ENCODE peak calls at places on chromosomes 6 and 20, in five cellular contexts. K is GM12878, I is SK-N-SH, N is HepG2, E is K562. A is an unnamed sample.

GRCh38 chr6:55578537-55579363 is at the start of gene HMGCLL1:
- DNase-seq in I (peak), K (no peak), N (no peak), E (no peak), A (peak)

GRCh38 chr20:58389324-58389967 is 417 bp downstream of the VAPB start:
- DNase-seq in I (peak), K (no peak), N (peak), E (peak), A (peak)

GRCh38 chr6:170450946-170451761 is 102.0 kb downstream of the PSMB1 start:
- DNase-seq in I (no peak), N (no peak), K (no peak), E (no peak), A (no peak)

GRCh38 chr6:125598422-125598821 is 151.0 kb upstream of the HEY2 start:
- DNase-seq in K (no peak), I (no peak), E (no peak), N (no peak), A (no peak)

GRCh38 chr6:79038061-79038460 is 40.0 kb downstream of the PHIP start:
- DNase-seq in K (no peak), N (peak), E (no peak), I (no peak), A (no peak)

GRCh38 chr6:11761744-11762620 is 16.6 kb downstream of the ADTRP start:
- DNase-seq in K (no peak), N (no peak), E (no peak), I (no peak), A (no peak)

GRCh38 chr20:62515826-62516225 is 40.0 kb upstream of the GATA5 start:
- DNase-seq in K (no peak), N (no peak), E (no peak), I (no peak), A (no peak)

GRCh38 chr20:62031462-62032092 is 34.1 kb downstream of the TAF4 start:
- DNase-seq in E (no peak), N (no peak), I (no peak), K (no peak), A (no peak)

GRCh38 chr20:32534661-32535240 is 50.4 kb downstream of the NOL4L start:
- DNase-seq in E (no peak), K (no peak), I (no peak), N (no peak), A (no peak)

GRCh38 chr6:128199461-128199860 is 298.6 kb upstream of the THEMIS start:
- DNase-seq in E (no peak), I (no peak), K (no peak), N (no peak), A (no peak)

GRCh38 chr6:128204621-128205020 is 303.8 kb upstream of the THEMIS start:
- DNase-seq in N (no peak), E (no peak), K (no peak), I (no peak), A (no peak)

GRCh38 chr6:128208078-128208477 is 307.2 kb upstream of the THEMIS start:
- DNase-seq in N (peak), E (no peak), I (no peak), K (no peak), A (no peak)

GRCh38 chr6:128200789-128201188 is 299.9 kb upstream of the THEMIS start:
- DNase-seq in E (no peak), I (no peak), K (no peak), N (no peak), A (no peak)

DNA sequence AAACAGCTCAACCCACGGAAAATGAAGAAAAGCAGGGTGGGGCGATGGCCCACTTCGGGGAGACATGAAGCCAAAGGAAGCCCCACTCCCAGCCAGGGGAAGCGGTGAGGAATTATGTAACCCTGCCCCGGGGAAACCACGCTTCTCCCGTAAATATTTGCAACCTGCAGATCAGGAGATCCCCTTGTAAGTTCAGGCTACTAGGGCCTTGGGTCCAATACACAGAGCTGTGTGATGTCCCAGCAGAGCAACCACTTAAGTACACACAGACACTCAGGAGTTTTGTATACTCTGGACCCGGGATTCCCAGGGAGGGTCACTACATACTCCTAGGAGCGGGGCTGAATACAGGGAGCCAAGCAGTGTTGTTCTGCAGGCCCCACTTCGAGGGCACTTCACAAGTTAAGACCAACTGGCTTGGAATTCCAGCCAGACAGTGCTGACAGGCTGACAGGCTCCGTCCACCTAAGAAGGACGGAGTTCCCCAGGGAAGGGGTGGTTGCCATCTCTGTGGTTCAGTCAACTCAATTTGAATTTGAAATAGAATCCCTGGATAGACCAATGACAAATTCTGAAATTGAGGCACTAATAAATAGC is 301.4 kb upstream of the THEMIS start:
- DNase-seq in I (no peak), K (no peak), E (no peak), N (peak), A (no peak)
- TF ChIP-seq FOXM1 in I (no peak), K (no peak), E (no peak), N (no peak), A (no peak)

GRCh38 chr6:70234561-70235236 is 68.2 kb downstream of the COL9A1 start:
- DNase-seq in E (no peak), N (no peak), K (no peak), I (no peak), A (no peak)

GRCh38 chr6:70241991-70242420 is 60.9 kb downstream of the COL9A1 start:
- DNase-seq in N (peak), E (peak), K (no peak), I (no peak), A (peak)

GRCh38 chr6:70241031-70241430 is 61.9 kb downstream of the COL9A1 start:
- DNase-seq in N (no peak), E (no peak), I (no peak), K (no peak), A (no peak)

DNA sequence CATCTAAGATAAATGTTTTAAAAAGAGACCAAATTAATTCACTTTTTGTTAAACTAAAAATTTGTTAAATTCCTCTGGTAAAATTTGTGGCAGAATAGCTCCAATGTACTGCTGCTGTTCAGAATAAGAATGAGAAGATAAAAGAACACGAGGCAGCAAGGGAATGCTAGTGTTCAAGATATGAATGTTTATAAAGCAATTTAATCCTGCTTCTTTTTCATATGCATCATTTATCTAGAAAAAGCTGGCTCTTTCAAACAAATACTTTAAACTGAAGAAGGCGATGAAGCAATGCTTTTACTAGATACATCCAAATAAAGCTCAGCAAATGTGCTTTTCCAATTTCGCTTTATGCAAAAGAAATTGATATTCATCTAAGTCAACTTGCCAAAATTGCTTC is 66.6 kb downstream of the COL9A1 start:
- DNase-seq in K (no peak), N (no peak), E (no peak), I (no peak), A (no peak)
- TF ChIP-seq FOXM1 in K (no peak), N (no peak), E (no peak), I (no peak), A (no peak)

GRCh38 chr6:73290435-73290834 is 27.4 kb upstream of the KHDC1 start:
- DNase-seq in E (no peak), N (no peak), K (no peak), I (no peak), A (no peak)
- TF ChIP-seq FOXM1 in E (no peak), N (no peak), K (no peak), I (no peak), A (no peak)

GRCh38 chr6:102015431-102015830 is 621.9 kb downstream of the GRIK2 start:
- DNase-seq in N (no peak), E (no peak), K (no peak), I (no peak), A (no peak)
- TF ChIP-seq FOXM1 in N (no peak), E (no peak), K (no peak), I (no peak), A (no peak)